ENCODE peak calls at places on chromosomes 11 and 22, in five cellular contexts. One of them, this sample, is unnamed.

GRCh38 chr11:2445948-2446551 is 1.2 kb downstream of the KCNQ1 start:
- DNase-seq in hepatocyte: no peak
- DNase-seq in MM.1S: no peak
- DNase-seq in GM23248: no peak
- DNase-seq in H1: no peak
- DNase-seq in this sample: no peak

GRCh38 chr11:78796956-78797355 is 222.3 kb upstream of the NARS2 start:
- DNase-seq in hepatocyte: peak; percentile 12
- DNase-seq in MM.1S: no peak
- DNase-seq in GM23248: peak; percentile 59
- DNase-seq in H1: no peak
- DNase-seq in this sample: peak; percentile 96

GRCh38 chr22:37256075-37256726 is 12.1 kb upstream of the RAC2 start:
- DNase-seq in hepatocyte: no peak
- DNase-seq in MM.1S: no peak
- DNase-seq in GM23248: no peak
- DNase-seq in H1: no peak
- DNase-seq in this sample: no peak

GRCh38 chr22:20578707-20579106 is 71.3 kb downstream of the MED15 start:
- DNase-seq in hepatocyte: no peak
- DNase-seq in MM.1S: no peak
- DNase-seq in GM23248: no peak
- DNase-seq in H1: no peak
- DNase-seq in this sample: no peak

GRCh38 chr11:114438303-114438702 is 964 bp upstream of the REXO2 start:
- DNase-seq in hepatocyte: peak; percentile 13
- DNase-seq in MM.1S: no peak
- DNase-seq in GM23248: no peak
- DNase-seq in H1: no peak
- DNase-seq in this sample: peak; percentile 47

GRCh38 chr22:42300286-42301071 is 30.0 kb upstream of the TCF20 start:
- DNase-seq in hepatocyte: peak; percentile 50
- DNase-seq in MM.1S: no peak
- DNase-seq in GM23248: no peak
- DNase-seq in H1: no peak
- DNase-seq in this sample: no peak

GRCh38 chr11:20156876-20157613 is 3.2 kb downstream of the DBX1 start:
- DNase-seq in hepatocyte: no peak
- DNase-seq in MM.1S: peak; percentile 15
- DNase-seq in GM23248: no peak
- DNase-seq in H1: no peak
- DNase-seq in this sample: no peak

GRCh38 chr11:69122642-69123431 is 32.9 kb upstream of the SMIM38 start:
- DNase-seq in hepatocyte: peak; percentile 92
- DNase-seq in MM.1S: no peak
- DNase-seq in GM23248: peak; percentile 79
- DNase-seq in H1: peak; percentile 83
- DNase-seq in this sample: peak; percentile 84

GRCh38 chr11:126268361-126268707 is 361 bp downstream of the SRPRA start:
- DNase-seq in hepatocyte: peak; percentile 48
- DNase-seq in MM.1S: peak; percentile 9
- DNase-seq in GM23248: peak; percentile 62
- DNase-seq in H1: no peak
- DNase-seq in this sample: no peak

GRCh38 chr11:10504490-10504889 is 36.5 kb downstream of the RNF141 start:
- DNase-seq in hepatocyte: no peak
- DNase-seq in MM.1S: no peak
- DNase-seq in GM23248: no peak
- DNase-seq in H1: no peak
- DNase-seq in this sample: no peak

GRCh38 chr11:19644316-19644715 is 68.3 kb upstream of the NAV2 start:
- DNase-seq in hepatocyte: no peak
- DNase-seq in MM.1S: no peak
- DNase-seq in GM23248: no peak
- DNase-seq in H1: no peak
- DNase-seq in this sample: peak; percentile 80

GRCh38 chr11:68036717-68037239 is 2.0 kb upstream of the TCIRG1 start:
- DNase-seq in hepatocyte: no peak
- DNase-seq in MM.1S: no peak
- DNase-seq in GM23248: no peak
- DNase-seq in H1: no peak
- DNase-seq in this sample: no peak

GRCh38 chr22:24969588-24970301 is 17.2 kb downstream of the KIAA1671 start:
- DNase-seq in hepatocyte: no peak
- DNase-seq in MM.1S: no peak
- DNase-seq in GM23248: peak; percentile 82
- DNase-seq in H1: no peak
- DNase-seq in this sample: peak; percentile 73

GRCh38 chr11:128709402-128709801 is 15.5 kb downstream of the FLI1 start:
- DNase-seq in hepatocyte: no peak
- DNase-seq in MM.1S: no peak
- DNase-seq in GM23248: peak; percentile 82
- DNase-seq in H1: no peak
- DNase-seq in this sample: peak; percentile 70

GRCh38 chr22:35322893-35323292 is 23.2 kb downstream of the TOM1 start:
- DNase-seq in hepatocyte: no peak
- DNase-seq in MM.1S: no peak
- DNase-seq in GM23248: no peak
- DNase-seq in H1: no peak
- DNase-seq in this sample: no peak

GRCh38 chr22:44085743-44086741 is 61.9 kb downstream of the PARVB start:
- DNase-seq in hepatocyte: peak; percentile 65
- DNase-seq in MM.1S: peak; percentile 34
- DNase-seq in GM23248: peak; percentile 90
- DNase-seq in H1: no peak
- DNase-seq in this sample: peak; percentile 67

GRCh38 chr22:49307870-49308269 is 519.8 kb downstream of the BRD1 start:
- DNase-seq in hepatocyte: no peak
- DNase-seq in MM.1S: no peak
- DNase-seq in GM23248: no peak
- DNase-seq in H1: peak; percentile 33
- DNase-seq in this sample: no peak

DNA sequence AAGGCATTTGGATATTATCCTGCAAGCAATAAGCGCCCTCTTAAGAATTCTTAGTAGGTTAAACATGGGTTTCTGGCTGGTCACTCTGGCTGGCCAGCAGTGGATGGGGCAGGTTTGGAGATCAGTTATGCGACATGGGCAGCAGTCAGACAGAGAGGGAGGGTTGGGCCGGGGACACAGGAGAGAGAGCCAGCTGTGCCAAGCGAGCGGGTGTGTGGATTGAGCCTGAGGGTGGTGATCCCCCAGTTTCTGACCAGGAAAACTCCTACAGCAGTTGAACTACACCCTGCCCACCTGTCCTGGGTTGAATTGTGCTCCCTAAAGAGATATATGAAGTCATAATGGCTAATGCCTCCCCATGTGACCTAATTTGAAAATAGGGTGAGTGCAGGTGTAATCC is 671.2 kb downstream of the TBC1D22A start:
- DNase-seq in hepatocyte: no peak
- DNase-seq in MM.1S: no peak
- DNase-seq in GM23248: no peak
- DNase-seq in H1: no peak
- DNase-seq in this sample: no peak
- H3K9me3 ChIP-seq in hepatocyte: no peaks in the 10 kb centered on the region
- H3K9me3 ChIP-seq in MM.1S: no peaks in the 10 kb centered on the region
- H3K9me3 ChIP-seq in GM23248: no peaks in the 10 kb centered on the region
- H3K9me3 ChIP-seq in H1: peaks cover 70% of the 10 kb centered on the region
- H3K9me3 ChIP-seq in this sample: no peaks in the 10 kb centered on the region

DNA sequence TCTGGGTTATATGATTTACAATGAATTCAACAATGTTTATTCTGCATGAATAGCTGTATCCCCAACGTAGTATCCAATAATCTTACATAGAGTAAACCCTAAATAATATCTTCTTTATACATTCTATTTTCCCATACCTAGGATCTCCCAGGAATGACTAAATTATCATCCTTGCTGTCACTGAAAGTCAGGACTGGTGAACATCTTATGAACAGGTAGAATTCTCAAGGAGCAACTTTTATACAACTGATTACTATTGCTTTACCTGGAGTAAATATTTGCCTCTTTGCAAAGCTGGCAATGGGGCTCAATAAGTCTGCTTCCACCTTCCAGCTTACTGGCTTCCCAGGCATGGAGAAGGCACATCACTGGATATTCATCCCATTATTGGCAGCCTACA is at the start of gene OR51B6:
- DNase-seq in hepatocyte: no peak
- DNase-seq in MM.1S: no peak
- DNase-seq in GM23248: no peak
- DNase-seq in H1: no peak
- DNase-seq in this sample: no peak
- H3K4me2 ChIP-seq in hepatocyte: no peak within 1 kb of the TSS
- H3K4me2 ChIP-seq in MM.1S: no peak within 1 kb of the TSS
- H3K4me2 ChIP-seq in GM23248: no peak within 1 kb of the TSS
- H3K4me2 ChIP-seq in H1: no peak within 1 kb of the TSS
- H3K4me2 ChIP-seq in this sample: no peak within 1 kb of the TSS

GRCh38 chr11:55457641-55458040 is 89.9 kb downstream of the OR4A15 start:
- DNase-seq in hepatocyte: no peak
- DNase-seq in MM.1S: peak; percentile 63
- DNase-seq in GM23248: no peak
- DNase-seq in H1: no peak
- DNase-seq in this sample: no peak
- H3K9me3 ChIP-seq in hepatocyte: peaks cover 10% of the 10 kb centered on the region
- H3K9me3 ChIP-seq in MM.1S: no peaks in the 10 kb centered on the region
- H3K9me3 ChIP-seq in GM23248: no peaks in the 10 kb centered on the region
- H3K9me3 ChIP-seq in H1: peaks cover 38% of the 10 kb centered on the region
- H3K9me3 ChIP-seq in this sample: no peaks in the 10 kb centered on the region

GRCh38 chr11:13333456-13333957 is 55.9 kb downstream of the BMAL1 start:
- DNase-seq in hepatocyte: peak; percentile 28
- DNase-seq in MM.1S: no peak
- DNase-seq in GM23248: peak; percentile 38
- DNase-seq in H1: no peak
- DNase-seq in this sample: no peak
- H3K4me2 ChIP-seq in hepatocyte: peak overlapping the region; percentile 37
- H3K4me2 ChIP-seq in MM.1S: no peak overlapping the region
- H3K4me2 ChIP-seq in GM23248: peak overlapping the region; percentile 25
- H3K4me2 ChIP-seq in H1: no peak overlapping the region
- H3K4me2 ChIP-seq in this sample: no peak overlapping the region

GRCh38 chr11:42175203-42175602 is 715.8 kb upstream of the LRRC4C start:
- DNase-seq in hepatocyte: no peak
- DNase-seq in MM.1S: no peak
- DNase-seq in GM23248: peak; percentile 0
- DNase-seq in H1: no peak
- DNase-seq in this sample: peak; percentile 95
- H3K9me3 ChIP-seq in hepatocyte: no peaks in the 10 kb centered on the region
- H3K9me3 ChIP-seq in MM.1S: no peaks in the 10 kb centered on the region
- H3K9me3 ChIP-seq in GM23248: no peaks in the 10 kb centered on the region
- H3K9me3 ChIP-seq in H1: no peaks in the 10 kb centered on the region
- H3K9me3 ChIP-seq in this sample: no peaks in the 10 kb centered on the region

GRCh38 chr11:65403607-65404121 is 17.2 kb downstream of the FRMD8 start:
- DNase-seq in hepatocyte: no peak
- DNase-seq in MM.1S: no peak
- DNase-seq in GM23248: no peak
- DNase-seq in H1: no peak
- DNase-seq in this sample: no peak
- H3K4me2 ChIP-seq in hepatocyte: no peak overlapping the region
- H3K4me2 ChIP-seq in MM.1S: no peak overlapping the region
- H3K4me2 ChIP-seq in GM23248: no peak overlapping the region
- H3K4me2 ChIP-seq in H1: no peak overlapping the region
- H3K4me2 ChIP-seq in this sample: no peak overlapping the region

GRCh38 chr11:110531056-110531756 is 101.5 kb downstream of the FDX1 start:
- DNase-seq in hepatocyte: no peak
- DNase-seq in MM.1S: no peak
- DNase-seq in GM23248: peak; percentile 49
- DNase-seq in H1: no peak
- DNase-seq in this sample: no peak
- H3K9me3 ChIP-seq in hepatocyte: no peaks in the 10 kb centered on the region
- H3K9me3 ChIP-seq in MM.1S: no peaks in the 10 kb centered on the region
- H3K9me3 ChIP-seq in GM23248: no peaks in the 10 kb centered on the region
- H3K9me3 ChIP-seq in H1: peaks cover 4% of the 10 kb centered on the region
- H3K9me3 ChIP-seq in this sample: no peaks in the 10 kb centered on the region

GRCh38 chr22:17233348-17234043 is 14.3 kb upstream of the ADA2 start:
- DNase-seq in hepatocyte: no peak
- DNase-seq in MM.1S: no peak
- DNase-seq in GM23248: no peak
- DNase-seq in H1: peak; percentile 59
- DNase-seq in this sample: no peak

GRCh38 chr22:17230239-17230638 is 11.0 kb upstream of the ADA2 start:
- DNase-seq in hepatocyte: no peak
- DNase-seq in MM.1S: no peak
- DNase-seq in GM23248: no peak
- DNase-seq in H1: no peak
- DNase-seq in this sample: no peak

GRCh38 chr22:17232406-17232805 is 13.2 kb upstream of the ADA2 start:
- DNase-seq in hepatocyte: no peak
- DNase-seq in MM.1S: no peak
- DNase-seq in GM23248: no peak
- DNase-seq in H1: no peak
- DNase-seq in this sample: no peak

GRCh38 chr22:17234144-17234623 is 14.9 kb upstream of the ADA2 start:
- DNase-seq in hepatocyte: no peak
- DNase-seq in MM.1S: no peak
- DNase-seq in GM23248: peak; percentile 25
- DNase-seq in H1: peak; percentile 88
- DNase-seq in this sample: peak; percentile 6

DNA sequence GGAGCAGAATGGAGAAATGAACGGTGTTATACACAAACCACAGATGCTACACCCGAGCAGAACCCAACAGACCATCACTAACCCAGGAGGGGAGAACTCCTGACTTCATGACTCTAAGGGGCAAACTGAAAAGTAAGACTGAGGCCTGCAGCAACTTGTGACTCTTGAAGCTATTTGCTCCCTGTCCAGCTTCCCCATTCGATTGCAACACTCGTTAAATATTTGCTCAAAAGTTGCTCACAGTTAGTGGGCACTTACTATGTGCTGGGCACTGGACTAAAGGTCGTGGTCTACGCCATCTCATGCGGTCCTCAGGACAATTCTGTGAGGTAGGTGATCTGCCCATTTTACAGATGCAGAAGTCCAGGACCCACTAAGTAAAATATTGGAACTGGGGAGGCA is 9.5 kb upstream of the ADA2 start:
- DNase-seq in hepatocyte: no peak
- DNase-seq in MM.1S: no peak
- DNase-seq in GM23248: no peak
- DNase-seq in H1: no peak
- DNase-seq in this sample: no peak
- H3K4me2 ChIP-seq in hepatocyte: no peak overlapping the region
- H3K4me2 ChIP-seq in MM.1S: no peak overlapping the region
- H3K4me2 ChIP-seq in GM23248: no peak overlapping the region
- H3K4me2 ChIP-seq in H1: no peak overlapping the region
- H3K4me2 ChIP-seq in this sample: no peak overlapping the region

This sample was measured in fibroblast of lung.